ENCODE peak calls at places on chromosomes 16 and 17, in four cellular contexts. J is GM12878, X is K562, S is GM12891. W is an unnamed sample.

GRCh38 chr17:9729034-9729650 is 62.2 kb downstream of the DHRS7C start:
- DNase-seq in J (peak; percentile 8), X (peak; percentile 42), S (peak; percentile 51), W (no peak)

GRCh38 chr17:17935321-17936271 is 36.6 kb downstream of the TOM1L2 start:
- DNase-seq in J (no peak), X (no peak), S (no peak), W (peak; percentile 1)

GRCh38 chr16:88297178-88297720 is 85.5 kb upstream of the ZNF469 start:
- DNase-seq in J (no peak), X (no peak), S (no peak), W (no peak)

GRCh38 chr17:63277629-63278028 is 168.5 kb downstream of the CYB561 start:
- DNase-seq in J (no peak), X (no peak), S (no peak), W (no peak)

GRCh38 chr17:74347646-74348045 is 14.0 kb downstream of the BTBD17 start:
- DNase-seq in J (no peak), X (no peak), S (no peak), W (no peak)

GRCh38 chr17:82228278-82228841 is 482 bp upstream of the SLC16A3 start:
- DNase-seq in J (no peak), X (no peak), S (peak; percentile 82), W (peak; percentile 94)

GRCh38 chr16:81077077-81077940 is at the start of gene C16orf46:
- DNase-seq in J (peak; percentile 88), X (peak; percentile 94), S (peak; percentile 95), W (peak; percentile 79)

GRCh38 chr17:2503627-2504026 is 8.1 kb downstream of the METTL16 start:
- DNase-seq in J (no peak), X (no peak), S (no peak), W (no peak)

GRCh38 chr16:87541004-87541881 is 48.4 kb upstream of the ZCCHC14 start:
- DNase-seq in J (no peak), X (no peak), S (no peak), W (no peak)

GRCh38 chr16:79845006-79845733 is 244.6 kb upstream of the MAF start:
- DNase-seq in J (peak; percentile 40), X (no peak), S (peak; percentile 26), W (no peak)

GRCh38 chr16:57349212-57350031 is 9.2 kb upstream of the CCL22 start:
- DNase-seq in J (peak; percentile 44), X (no peak), S (no peak), W (peak; percentile 78)

GRCh38 chr17:55545765-55546164 is 34.5 kb upstream of the SMIM36 start:
- DNase-seq in J (no peak), X (no peak), S (no peak), W (no peak)

GRCh38 chr16:58882292-58882691 is 148.2 kb upstream of the GOT2 start:
- DNase-seq in J (peak; percentile 31), X (no peak), S (peak; percentile 18), W (peak; percentile 53)

GRCh38 chr17:7438050-7438614 is 1.2 kb upstream of the FGF11 start:
- DNase-seq in J (no peak), X (peak; percentile 59), S (no peak), W (peak; percentile 26)

GRCh38 chr17:7982666-7983065 is 19.7 kb upstream of the GUCY2D start:
- DNase-seq in J (no peak), X (no peak), S (no peak), W (peak; percentile 4)

GRCh38 chr16:89326721-89327120 is 109.2 kb downstream of the ZNF778 start:
- DNase-seq in J (no peak), X (no peak), S (no peak), W (no peak)

GRCh38 chr17:51793686-51794085 is 364.8 kb downstream of the CA10 start:
- DNase-seq in J (no peak), X (no peak), S (no peak), W (no peak)

GRCh38 chr17:77528516-77529327 is 388.0 kb downstream of the SEC14L1 start:
- DNase-seq in J (no peak), X (no peak), S (no peak), W (no peak)

GRCh38 chr17:44038604-44039007 is 23.8 kb upstream of the TMEM101 start:
- DNase-seq in J (no peak), X (no peak), S (no peak), W (no peak)

GRCh38 chr16:51164167-51164566 is 13.1 kb upstream of the SALL1 start:
- DNase-seq in J (no peak), X (no peak), S (no peak), W (no peak)

GRCh38 chr17:56597495-56597990 is 4.0 kb downstream of the NOG start:
- DNase-seq in J (no peak), X (no peak), S (no peak), W (no peak)

GRCh38 chr16:68298907-68299515 is 11.7 kb downstream of the SLC7A6OS start:
- DNase-seq in J (no peak), X (no peak), S (no peak), W (no peak)

GRCh38 chr16:3458852-3459361 is 15.4 kb downstream of the NAA60 start:
- DNase-seq in J (no peak), X (no peak), S (no peak), W (peak; percentile 30)

GRCh38 chr17:33962857-33963655 is 292.0 kb upstream of the CCL2 start:
- DNase-seq in J (peak; percentile 39), X (no peak), S (peak; percentile 10), W (peak; percentile 5)

GRCh38 chr16:52861614-52862022 is 191.1 kb downstream of the CHD9NB start:
- DNase-seq in J (no peak), X (no peak), S (no peak), W (no peak)

DNA sequence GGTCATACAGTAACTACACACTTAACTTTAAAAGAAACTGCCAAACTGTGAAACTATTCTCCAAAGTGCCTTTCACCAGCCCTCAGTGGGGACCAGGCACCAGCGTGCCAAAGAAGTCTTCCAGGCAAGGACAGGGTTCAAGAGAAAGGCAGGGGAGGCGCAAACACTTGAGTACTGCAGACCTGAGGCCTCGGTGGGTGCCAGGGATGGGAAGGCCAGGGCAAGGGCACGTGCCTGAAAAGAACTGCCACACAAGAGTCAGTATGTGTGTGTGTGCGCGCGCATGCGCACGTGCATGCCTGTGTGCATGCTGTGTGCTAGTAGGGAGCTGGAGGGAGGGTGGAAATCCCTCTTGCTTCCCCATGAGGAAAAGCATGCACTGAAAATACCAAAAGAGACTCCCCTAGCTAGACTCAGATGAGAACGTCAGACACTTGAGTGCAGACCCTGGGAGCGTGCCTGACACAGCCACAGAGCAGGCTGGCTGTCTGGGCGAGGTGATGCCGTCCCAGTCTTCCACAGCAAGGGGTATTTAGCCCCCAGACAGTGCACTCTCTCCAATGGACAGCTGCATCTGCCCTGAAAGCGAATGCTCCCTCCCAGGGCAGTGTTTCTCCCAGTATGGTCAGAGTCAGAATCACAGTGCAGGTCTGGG is 40.1 kb upstream of the GSG1L start:
- DNase-seq in J (no peak), X (no peak), S (no peak), W (no peak)
- TF ChIP-seq SPI1 in J (no peak), X (no peak), S (no peak), W (no peak)

GRCh38 chr17:80363518-80364090 is 51.4 kb upstream of the ENDOV start:
- DNase-seq in J (no peak), X (no peak), S (no peak), W (no peak)
- TF ChIP-seq SPI1 in J (no peak), X (no peak), S (no peak), W (no peak)

DNA sequence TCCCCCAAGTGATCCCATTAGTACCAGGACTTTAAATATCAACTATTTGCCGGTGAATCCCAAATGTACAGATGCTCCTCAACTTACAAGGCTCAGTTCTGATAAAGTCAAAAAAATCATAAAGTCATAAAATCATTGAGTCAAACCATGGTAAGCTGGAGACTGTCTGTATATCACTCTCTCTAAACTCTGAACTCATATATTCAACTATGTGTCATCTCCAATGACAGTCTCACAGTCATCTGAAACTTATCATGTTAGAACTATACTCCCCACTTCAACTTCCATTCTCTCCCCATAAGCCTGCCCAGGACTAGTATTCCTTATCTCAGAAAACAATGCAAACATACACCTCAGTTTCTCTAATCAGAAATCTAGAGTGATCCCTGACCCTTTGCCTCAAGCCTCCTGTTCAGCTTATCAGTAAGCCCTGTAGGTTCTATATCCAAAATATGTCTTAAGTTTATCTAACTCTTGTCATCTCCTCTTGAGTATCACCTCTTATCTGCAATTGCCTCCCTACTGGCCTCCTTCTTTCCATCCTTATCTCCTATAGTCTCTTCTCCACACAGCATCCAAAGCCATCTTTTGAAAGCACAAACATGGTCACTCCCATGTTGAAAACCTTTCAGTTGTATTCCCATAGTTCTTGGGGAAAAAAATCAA is 55.0 kb downstream of the SSH2 start:
- DNase-seq in J (no peak), X (peak; percentile 45), S (no peak), W (no peak)
- TF ChIP-seq SPI1 in J (no peak), X (no peak), S (no peak), W (no peak)

DNA sequence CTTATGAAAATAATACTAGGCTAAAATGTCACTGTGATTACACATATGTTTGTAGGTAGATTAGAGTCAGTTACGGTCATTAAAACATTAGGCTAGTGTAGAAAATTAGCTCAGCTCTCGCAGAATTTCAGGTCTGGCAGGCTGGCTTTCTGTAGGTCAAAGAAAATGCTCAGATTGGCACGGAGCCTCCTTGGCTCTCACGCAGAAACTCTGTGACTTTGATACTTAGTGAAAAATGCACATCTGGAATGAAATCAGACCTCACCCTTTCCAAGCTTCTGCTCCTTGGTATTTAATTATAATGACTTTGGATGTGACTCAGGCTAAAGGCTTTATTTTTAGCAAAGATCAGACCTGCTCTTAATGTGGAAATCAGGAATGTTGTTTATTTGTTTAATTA is 163.9 kb downstream of the HS3ST3B1 start:
- DNase-seq in J (no peak), X (no peak), S (no peak), W (no peak)
- TF ChIP-seq SPI1 in J (no peak), X (no peak), S (no peak), W (no peak)

GRCh38 chr17:60899115-60899514 is 221.5 kb downstream of the BCAS3 start:
- DNase-seq in J (no peak), X (no peak), S (no peak), W (no peak)

GRCh38 chr17:60901222-60901621 is 223.6 kb downstream of the BCAS3 start:
- DNase-seq in J (no peak), X (no peak), S (no peak), W (no peak)

GRCh38 chr17:60902399-60902798 is 224.7 kb downstream of the BCAS3 start:
- DNase-seq in J (no peak), X (no peak), S (no peak), W (no peak)

GRCh38 chr17:60900688-60901087 is 223.0 kb downstream of the BCAS3 start:
- DNase-seq in J (no peak), X (no peak), S (no peak), W (no peak)

GRCh38 chr17:60901806-60902205 is 224.2 kb downstream of the BCAS3 start:
- DNase-seq in J (no peak), X (no peak), S (no peak), W (no peak)
- TF ChIP-seq SPI1 in J (no peak), X (no peak), S (no peak), W (no peak)

DNA sequence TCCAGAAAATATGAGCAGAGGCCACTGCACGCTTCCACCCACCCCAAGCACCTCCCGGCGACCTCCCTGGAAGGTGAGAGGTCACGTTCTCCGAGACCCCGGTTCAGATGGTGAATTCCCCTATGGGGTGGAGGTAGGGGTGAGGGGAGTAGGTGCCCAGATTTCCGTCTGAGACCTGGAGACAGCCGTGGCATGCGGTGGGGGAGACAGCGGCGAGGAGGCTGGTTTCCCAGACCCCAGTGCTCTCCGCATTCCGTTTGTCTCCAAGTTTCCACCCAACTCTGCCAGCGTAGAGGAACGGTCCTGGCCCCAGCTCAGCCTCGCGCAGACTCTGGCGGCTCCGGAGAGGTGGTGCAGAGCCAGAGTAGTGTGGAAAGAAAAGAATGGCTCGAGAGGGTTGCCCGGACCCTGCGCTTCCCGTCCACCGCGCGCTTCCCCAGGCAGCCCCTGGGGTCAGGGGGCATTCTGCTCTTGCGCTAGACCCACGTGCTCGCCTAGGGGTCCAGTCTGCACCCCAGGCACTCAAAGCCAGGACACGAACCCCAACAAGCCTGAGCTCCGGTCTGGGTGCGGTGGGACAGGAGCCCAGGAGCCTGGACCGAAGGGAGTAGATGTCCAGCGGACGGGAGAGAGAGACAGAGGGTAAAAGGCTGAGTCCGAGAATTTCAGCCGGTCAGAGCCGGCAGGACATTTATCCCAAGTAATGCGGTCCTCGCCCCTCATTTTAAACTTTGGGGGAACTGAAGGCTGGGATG is 3.9 kb downstream of the PMP22 start:
- DNase-seq in J (no peak), X (peak; percentile 15), S (no peak), W (no peak)
- TF ChIP-seq SPI1 in J (no peak), X (no peak), S (no peak), W (no peak)

W was measured in HL-60.